ENCODE peak calls at places on chromosomes 5 and 9, in four cellular contexts. B is prostate gland, I is GM12892, X is Peyer's patch. H is an unnamed sample.

GRCh38 chr5:95878417-95879323 is 56.1 kb upstream of the GLRX start:
- DNase-seq in X (no peak), B (no peak), I (no peak), H (no peak)

GRCh38 chr5:154179846-154180710 is 10.5 kb upstream of the GALNT10 start:
- DNase-seq in X (no peak), B (peak; percentile 48), I (peak; percentile 30), H (no peak)

GRCh38 chr9:132986586-132986985 is 8.1 kb downstream of the GFI1B start:
- DNase-seq in I (no peak), B (no peak), X (no peak), H (no peak)

GRCh38 chr5:91928751-91929521 is 545.8 kb upstream of the ARRDC3 start:
- DNase-seq in I (no peak), B (no peak), X (no peak), H (no peak)

GRCh38 chr9:134326754-134327526 is 685 bp downstream of the RXRA start:
- DNase-seq in B (no peak), I (no peak), X (peak; percentile 67), H (no peak)

GRCh38 chr5:101012880-101013279 is 109.8 kb upstream of the ST8SIA4 start:
- DNase-seq in X (no peak), B (no peak), I (no peak), H (no peak)

GRCh38 chr5:42495908-42496307 is 72.7 kb downstream of the GHR start:
- DNase-seq in X (no peak), I (no peak), B (peak; percentile 33), H (no peak)

GRCh38 chr5:307306-307705 is 14.2 kb upstream of the AHRR start:
- DNase-seq in X (no peak), I (no peak), B (no peak), H (no peak)

DNA sequence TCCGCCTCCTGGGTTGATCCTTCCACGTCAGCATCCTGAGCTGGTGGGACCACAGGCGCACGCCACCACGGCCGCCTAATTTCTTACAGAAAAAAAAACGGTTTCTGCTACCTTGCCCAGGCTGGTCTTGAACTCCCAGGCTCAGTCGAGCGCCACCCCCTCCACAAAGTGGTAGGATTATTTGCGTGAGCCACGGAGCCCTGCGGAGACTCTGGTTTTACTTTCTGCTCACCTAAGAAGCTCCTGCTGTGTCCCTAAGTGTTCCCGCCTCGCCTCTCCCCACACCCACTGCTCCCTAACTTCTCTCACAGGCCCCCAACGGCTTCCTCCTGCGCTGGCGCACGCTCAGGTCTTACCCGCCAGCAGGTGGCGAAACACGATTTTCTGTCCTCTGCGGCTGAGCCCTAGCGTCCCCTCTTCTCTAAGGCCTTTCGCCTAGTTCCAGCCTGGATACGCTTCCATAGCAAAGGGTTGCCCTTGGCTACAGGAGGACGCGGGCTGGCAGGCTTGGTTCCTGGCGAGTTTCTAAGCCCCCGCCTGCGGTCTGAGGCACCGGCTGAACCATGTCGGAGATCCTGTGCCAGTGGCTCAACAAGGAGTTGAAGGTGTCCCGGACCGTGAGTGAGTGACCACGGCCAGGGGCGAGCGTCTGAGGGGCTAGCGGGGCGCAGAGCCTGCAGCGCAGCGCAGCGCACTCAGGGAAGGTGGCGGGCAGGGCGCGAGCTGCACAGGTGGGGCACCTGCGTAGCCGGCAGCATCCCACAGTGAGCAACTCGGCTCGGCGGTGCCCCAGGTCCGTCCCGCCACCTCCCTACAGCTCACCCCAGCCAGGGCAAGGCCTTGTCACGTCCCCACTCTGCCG is at the start of gene SPEF2:
- DNase-seq in X (peak; percentile 84), B (peak; percentile 72), I (peak; percentile 38), H (peak; percentile 93)
- TF ChIP-seq POLR2A in X (no peak), B (no peak), I (no peak), H (no peak)

DNA sequence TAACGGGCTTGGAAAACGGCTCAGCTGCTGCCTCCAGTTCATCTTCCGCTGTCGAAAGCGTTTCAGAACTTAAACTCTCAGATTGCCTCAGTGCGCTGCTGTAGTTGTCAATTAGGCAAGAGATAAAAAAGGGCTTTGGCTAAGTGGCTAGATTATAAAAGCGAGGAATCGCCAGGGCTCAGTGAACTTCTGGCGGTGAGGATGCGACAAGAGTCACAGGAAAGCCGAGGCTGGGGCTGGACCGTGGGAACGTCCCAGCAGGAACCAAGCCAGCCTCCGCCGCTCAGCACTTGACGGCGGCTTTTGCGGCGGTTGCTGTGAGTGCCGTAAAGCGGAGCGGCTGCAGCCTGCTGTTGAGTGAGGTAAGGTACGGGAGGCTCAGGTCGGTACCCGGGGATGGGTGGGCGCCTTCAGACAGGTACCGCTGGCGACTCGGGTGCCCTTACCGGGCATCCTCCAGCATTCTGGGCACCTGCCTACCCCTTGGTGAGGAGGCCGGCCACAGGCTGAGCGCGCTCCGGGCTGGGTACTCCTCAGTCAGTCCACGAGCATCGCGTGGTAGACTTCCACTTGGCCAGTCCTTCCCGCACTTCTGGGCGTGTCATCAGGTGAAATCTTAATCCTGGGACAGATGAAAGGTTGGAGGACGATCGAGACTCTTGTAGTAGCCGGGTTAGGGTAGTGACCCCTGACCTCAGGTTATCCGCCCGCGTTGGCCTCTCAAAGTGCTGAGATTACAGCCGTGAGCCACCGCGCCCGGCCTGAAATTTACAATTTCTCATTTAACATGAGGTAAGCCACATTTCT is at the start of gene FKTN:
- DNase-seq in X (peak; percentile 91), B (peak; percentile 81), I (peak; percentile 74), H (peak; percentile 95)
- TF ChIP-seq POLR2A in X (no peak), B (no peak), I (peak; percentile 84), H (no peak)

DNA sequence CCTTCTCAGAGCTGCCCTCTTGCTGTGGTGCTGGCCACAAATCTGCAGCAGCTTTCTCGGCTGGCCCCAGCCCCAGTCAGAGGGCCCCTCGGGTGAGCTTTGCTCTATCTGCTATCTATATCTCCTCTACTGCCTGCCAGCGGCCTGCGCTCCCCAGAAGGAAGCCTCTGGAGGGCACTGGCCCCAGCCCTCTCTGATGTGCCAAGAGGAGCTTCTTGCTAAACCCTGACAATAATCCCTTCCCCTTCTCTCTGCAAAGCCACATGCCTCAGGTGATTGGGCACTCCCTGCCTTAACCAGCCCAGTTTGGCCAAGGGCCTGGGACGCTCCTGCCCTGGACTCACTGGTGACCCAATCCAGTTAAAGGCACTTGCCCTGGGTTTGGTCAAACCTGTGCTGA is 42.7 kb downstream of the CAMK2A start:
- DNase-seq in B (no peak), X (no peak), I (no peak), H (no peak)
- TF ChIP-seq POLR2A in B (no peak), X (no peak), I (no peak), H (no peak)

DNA sequence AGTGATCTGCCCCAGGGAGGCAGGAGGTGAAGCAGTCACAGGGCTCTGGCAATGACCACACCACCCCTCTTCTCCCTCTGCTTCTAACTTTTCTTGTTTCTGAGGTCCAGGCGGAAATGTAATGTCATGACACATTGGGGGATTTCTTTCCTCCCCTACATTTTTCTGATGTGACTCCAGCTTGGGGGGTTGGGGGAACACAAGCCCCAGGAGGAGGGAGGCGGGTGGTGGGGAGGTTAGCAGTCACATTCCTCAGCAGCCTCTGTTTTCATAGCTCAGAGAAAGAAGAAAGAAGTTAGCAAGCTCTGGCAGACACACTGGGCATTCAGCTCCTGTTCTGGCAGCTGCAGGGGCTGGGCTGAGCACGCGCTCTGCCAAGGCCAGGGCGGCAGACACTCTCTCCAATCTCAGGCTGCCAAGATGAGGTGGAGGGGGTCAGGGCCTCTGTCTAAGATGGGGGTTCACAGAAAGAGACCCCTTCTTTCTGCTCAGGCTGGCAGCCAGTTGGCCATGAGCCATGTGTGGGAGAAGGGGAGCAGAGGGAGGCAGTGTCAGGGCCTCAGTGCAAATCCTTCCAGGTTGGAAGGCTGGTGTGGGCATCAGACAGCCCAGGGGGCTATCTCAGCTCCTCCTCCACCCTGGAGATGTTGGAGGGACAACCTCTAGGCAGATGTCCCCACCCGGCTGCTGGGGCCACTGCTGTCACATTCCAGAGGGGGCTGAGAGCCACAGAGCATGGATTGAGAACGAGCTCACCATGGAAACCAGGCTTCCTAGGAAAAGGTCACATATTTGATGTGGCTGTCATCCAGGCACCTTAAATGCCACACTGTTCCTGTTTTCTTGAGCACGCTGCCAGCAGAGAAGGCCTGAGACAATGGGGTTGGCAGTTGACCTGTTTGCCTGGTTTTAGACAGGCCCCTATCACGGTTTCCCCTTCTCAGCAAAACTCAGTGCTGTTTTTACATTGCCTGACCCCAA is 20.1 kb upstream of the PFDN1 start:
- DNase-seq in X (no peak), B (peak; percentile 93), I (no peak), H (peak; percentile 91)
- TF ChIP-seq POLR2A in X (no peak), B (no peak), I (no peak), H (no peak)

DNA sequence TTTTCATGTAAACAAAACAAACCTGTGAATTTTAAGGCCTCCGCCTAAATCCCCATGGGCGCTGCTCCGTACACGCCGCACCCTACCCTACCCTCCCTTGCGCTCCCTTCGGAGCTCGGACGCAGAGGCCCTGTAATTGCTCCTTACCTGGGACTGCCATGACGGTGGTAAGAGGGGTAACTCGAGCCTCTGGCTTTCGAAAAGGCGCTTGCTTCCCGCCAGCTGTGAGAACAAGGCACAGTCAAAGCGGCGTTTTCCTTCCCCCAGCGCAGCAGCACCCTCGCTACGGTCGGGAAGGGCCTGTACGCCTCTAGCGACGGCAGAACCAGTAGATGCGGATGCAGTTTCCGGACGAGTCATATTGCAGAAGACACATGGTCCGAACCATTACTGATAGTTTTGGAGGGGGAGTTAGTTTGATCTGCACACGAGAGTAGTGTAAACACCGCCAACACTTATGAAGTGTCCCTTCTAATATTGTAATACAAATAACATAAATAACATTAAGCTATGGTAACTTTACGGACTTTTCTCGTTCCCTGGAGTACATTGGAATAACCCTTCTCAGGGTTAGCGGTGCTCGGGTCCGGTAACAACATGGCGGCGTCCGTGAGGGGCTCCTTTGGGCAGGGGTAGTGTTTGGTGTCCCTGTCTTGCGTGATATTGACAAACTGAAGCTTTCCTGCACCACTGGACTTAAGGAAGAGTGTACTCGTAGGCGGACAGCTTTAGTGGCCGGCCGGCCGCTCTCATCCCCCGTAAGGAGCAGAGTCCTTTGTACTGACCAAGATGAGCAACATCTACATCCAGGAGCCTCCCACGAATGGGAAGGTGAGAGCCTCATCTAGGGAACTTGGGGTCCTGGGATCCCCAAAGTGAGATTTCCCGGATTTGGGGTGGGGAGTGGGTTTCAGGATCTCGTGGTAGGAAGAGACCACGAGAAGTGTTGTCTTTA is at the start of the genes CWC27 and SREK1IP1:
- DNase-seq in X (peak; percentile 86), I (peak; percentile 36), B (peak; percentile 74), H (no peak)
- TF ChIP-seq POLR2A in X (peak; percentile 75), I (peak; percentile 83), B (peak; percentile 44), H (no peak)

DNA sequence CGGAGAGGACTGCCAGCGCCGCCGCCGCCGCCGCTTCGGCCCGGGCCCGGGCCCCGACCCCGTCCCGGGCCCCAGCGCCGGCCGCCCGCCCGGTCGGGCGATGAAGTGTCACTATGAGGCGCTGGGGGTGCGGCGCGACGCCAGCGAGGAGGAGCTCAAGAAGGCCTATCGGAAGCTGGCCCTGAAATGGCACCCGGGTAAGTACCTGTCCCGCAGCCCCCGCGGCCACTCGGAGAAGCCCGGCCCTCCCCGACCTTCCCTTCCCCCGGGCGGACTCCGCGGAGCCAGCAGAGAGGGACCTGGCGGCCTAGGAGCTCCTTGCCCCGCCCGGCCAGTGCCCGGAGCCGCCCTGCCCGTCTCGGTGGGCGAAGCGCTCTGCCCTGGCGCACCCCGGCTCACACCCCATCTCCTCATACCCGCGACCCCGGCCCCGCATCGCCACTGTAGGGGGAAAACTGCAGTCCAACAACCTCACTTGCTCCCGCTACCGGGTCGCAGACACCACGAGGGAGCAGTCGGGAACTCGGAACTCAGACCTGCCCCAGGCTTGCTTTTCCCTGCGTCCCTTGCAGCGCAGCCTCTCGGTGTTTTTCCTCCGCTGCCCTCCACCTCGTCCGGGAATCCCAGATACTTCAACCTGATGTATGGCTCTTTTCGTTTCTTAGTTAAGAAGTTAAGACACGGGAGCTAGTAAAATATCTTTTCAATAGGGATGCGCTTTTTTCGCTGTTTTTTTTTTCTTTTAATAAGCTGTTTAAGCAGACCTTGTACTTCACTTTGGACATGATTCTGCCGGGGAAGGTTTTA is 564 bp downstream of the DNAJC21 start:
- DNase-seq in B (peak; percentile 83), I (peak; percentile 75), X (peak; percentile 93), H (peak; percentile 95)
- TF ChIP-seq POLR2A in B (peak; percentile 71), I (peak; percentile 71), X (peak; percentile 64), H (no peak)

H was measured in esophagus muscularis mucosa.